ENCODE peak calls at places on chromosomes 12 and 14, in eight cellular contexts. One of them, this sample, is unnamed.

GRCh38 chr12:12718853-12719252 is 1.7 kb downstream of the CDKN1B start:
- DNase-seq in cardiac muscle cell: peak
- DNase-seq in CD8-positive, alpha-beta T cell: no peak
- DNase-seq in tibial artery: no peak
- DNase-seq in bronchial epithelial cell: peak
- DNase-seq in brain microvascular endothelial cell: no peak
- DNase-seq in IMR-90: peak
- DNase-seq in H1: no peak
- DNase-seq in this sample: peak

GRCh38 chr12:122481861-122482260 is 18.9 kb downstream of the ZCCHC8 start:
- DNase-seq in cardiac muscle cell: no peak
- DNase-seq in CD8-positive, alpha-beta T cell: no peak
- DNase-seq in tibial artery: no peak
- DNase-seq in bronchial epithelial cell: no peak
- DNase-seq in brain microvascular endothelial cell: no peak
- DNase-seq in IMR-90: peak
- DNase-seq in H1: no peak
- DNase-seq in this sample: peak

GRCh38 chr12:20555771-20556170 is 139.4 kb upstream of the SLCO1C1 start:
- DNase-seq in cardiac muscle cell: no peak
- DNase-seq in CD8-positive, alpha-beta T cell: no peak
- DNase-seq in tibial artery: no peak
- DNase-seq in bronchial epithelial cell: peak
- DNase-seq in brain microvascular endothelial cell: no peak
- DNase-seq in IMR-90: no peak
- DNase-seq in H1: no peak
- DNase-seq in this sample: no peak

GRCh38 chr12:98738539-98738938 is 93.4 kb downstream of the APAF1 start:
- DNase-seq in cardiac muscle cell: no peak
- DNase-seq in CD8-positive, alpha-beta T cell: no peak
- DNase-seq in tibial artery: no peak
- DNase-seq in bronchial epithelial cell: no peak
- DNase-seq in brain microvascular endothelial cell: no peak
- DNase-seq in IMR-90: no peak
- DNase-seq in H1: no peak
- DNase-seq in this sample: no peak

GRCh38 chr12:28089363-28089762 is 100.9 kb upstream of the CCDC91 start:
- DNase-seq in cardiac muscle cell: peak
- DNase-seq in CD8-positive, alpha-beta T cell: no peak
- DNase-seq in tibial artery: no peak
- DNase-seq in bronchial epithelial cell: peak
- DNase-seq in brain microvascular endothelial cell: peak
- DNase-seq in IMR-90: peak
- DNase-seq in H1: no peak
- DNase-seq in this sample: peak

GRCh38 chr12:120453977-120454376 is 7.7 kb downstream of the GATC start:
- DNase-seq in cardiac muscle cell: peak
- DNase-seq in CD8-positive, alpha-beta T cell: no peak
- DNase-seq in tibial artery: no peak
- DNase-seq in bronchial epithelial cell: peak
- DNase-seq in brain microvascular endothelial cell: no peak
- DNase-seq in IMR-90: peak
- DNase-seq in H1: no peak
- DNase-seq in this sample: peak

GRCh38 chr14:59140441-59140840 is 48.0 kb upstream of the DAAM1 start:
- DNase-seq in cardiac muscle cell: no peak
- DNase-seq in CD8-positive, alpha-beta T cell: no peak
- DNase-seq in tibial artery: no peak
- DNase-seq in bronchial epithelial cell: no peak
- DNase-seq in brain microvascular endothelial cell: no peak
- DNase-seq in IMR-90: no peak
- DNase-seq in H1: no peak
- DNase-seq in this sample: no peak

GRCh38 chr14:68668531-68668930 is 124.3 kb downstream of the ZFP36L1 start:
- DNase-seq in cardiac muscle cell: no peak
- DNase-seq in CD8-positive, alpha-beta T cell: no peak
- DNase-seq in tibial artery: peak
- DNase-seq in bronchial epithelial cell: no peak
- DNase-seq in brain microvascular endothelial cell: no peak
- DNase-seq in IMR-90: no peak
- DNase-seq in H1: no peak
- DNase-seq in this sample: no peak

GRCh38 chr14:104678346-104678745 is 11.1 kb upstream of the INF2 start:
- DNase-seq in cardiac muscle cell: peak
- DNase-seq in CD8-positive, alpha-beta T cell: no peak
- DNase-seq in tibial artery: no peak
- DNase-seq in bronchial epithelial cell: no peak
- DNase-seq in brain microvascular endothelial cell: no peak
- DNase-seq in IMR-90: peak
- DNase-seq in H1: no peak
- DNase-seq in this sample: no peak

GRCh38 chr12:68189766-68190700 is 30.5 kb upstream of the IFNG start:
- DNase-seq in cardiac muscle cell: peak
- DNase-seq in CD8-positive, alpha-beta T cell: no peak
- DNase-seq in tibial artery: no peak
- DNase-seq in bronchial epithelial cell: peak
- DNase-seq in brain microvascular endothelial cell: peak
- DNase-seq in IMR-90: peak
- DNase-seq in H1: no peak
- DNase-seq in this sample: peak

GRCh38 chr12:75933136-75933535 is 98.4 kb downstream of the PHLDA1 start:
- DNase-seq in cardiac muscle cell: peak
- DNase-seq in CD8-positive, alpha-beta T cell: no peak
- DNase-seq in tibial artery: no peak
- DNase-seq in bronchial epithelial cell: peak
- DNase-seq in brain microvascular endothelial cell: peak
- DNase-seq in IMR-90: peak
- DNase-seq in H1: no peak
- DNase-seq in this sample: peak

GRCh38 chr14:81341405-81342180 is 58.5 kb downstream of the STON2 start:
- DNase-seq in cardiac muscle cell: no peak
- DNase-seq in CD8-positive, alpha-beta T cell: no peak
- DNase-seq in tibial artery: no peak
- DNase-seq in bronchial epithelial cell: no peak
- DNase-seq in brain microvascular endothelial cell: no peak
- DNase-seq in IMR-90: no peak
- DNase-seq in H1: no peak
- DNase-seq in this sample: no peak

GRCh38 chr14:75156901-75157300 is 19.5 kb downstream of the TMED10 start:
- DNase-seq in cardiac muscle cell: no peak
- DNase-seq in CD8-positive, alpha-beta T cell: no peak
- DNase-seq in tibial artery: no peak
- DNase-seq in bronchial epithelial cell: no peak
- DNase-seq in brain microvascular endothelial cell: peak
- DNase-seq in IMR-90: no peak
- DNase-seq in H1: no peak
- DNase-seq in this sample: no peak

DNA sequence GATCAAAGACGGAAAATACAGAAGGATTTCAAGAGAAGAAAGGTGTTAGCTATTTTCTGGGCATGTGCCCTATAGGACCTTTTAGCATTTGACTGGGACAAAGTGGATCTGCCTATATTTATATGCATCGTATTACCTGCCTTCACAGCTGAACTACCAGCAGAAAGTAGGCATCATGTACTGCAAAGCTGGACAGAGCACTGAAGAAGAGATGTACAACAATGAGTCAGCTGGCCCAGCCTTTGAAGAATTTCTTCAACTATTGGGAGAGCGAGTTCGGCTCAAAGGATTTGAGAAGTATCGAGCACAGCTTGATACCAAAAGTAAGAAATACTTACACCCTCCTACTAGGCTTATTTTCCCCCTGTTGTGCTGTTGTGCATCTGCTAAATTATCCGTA is 282.0 kb upstream of the RGS6 start:
- DNase-seq in cardiac muscle cell: no peak
- DNase-seq in CD8-positive, alpha-beta T cell: no peak
- DNase-seq in tibial artery: no peak
- DNase-seq in bronchial epithelial cell: no peak
- DNase-seq in brain microvascular endothelial cell: peak
- DNase-seq in IMR-90: peak
- DNase-seq in H1: no peak
- DNase-seq in this sample: peak
- TF ChIP-seq CTCF in cardiac muscle cell: no peak
- TF ChIP-seq CTCF in CD8-positive, alpha-beta T cell: no peak
- TF ChIP-seq CTCF in tibial artery: no peak
- TF ChIP-seq CTCF in bronchial epithelial cell: no peak
- TF ChIP-seq CTCF in brain microvascular endothelial cell: no peak
- TF ChIP-seq CTCF in IMR-90: no peak
- TF ChIP-seq CTCF in H1: no peak
- TF ChIP-seq CTCF in this sample: no peak

GRCh38 chr12:14963520-14963919 is 2.1 kb upstream of the ARHGDIB start:
- DNase-seq in cardiac muscle cell: no peak
- DNase-seq in CD8-positive, alpha-beta T cell: no peak
- DNase-seq in tibial artery: no peak
- DNase-seq in bronchial epithelial cell: no peak
- DNase-seq in brain microvascular endothelial cell: no peak
- DNase-seq in IMR-90: no peak
- DNase-seq in H1: no peak
- DNase-seq in this sample: no peak

GRCh38 chr12:14961466-14962155 is at the start of gene ARHGDIB:
- DNase-seq in cardiac muscle cell: peak
- DNase-seq in CD8-positive, alpha-beta T cell: peak
- DNase-seq in tibial artery: peak
- DNase-seq in bronchial epithelial cell: peak
- DNase-seq in brain microvascular endothelial cell: no peak
- DNase-seq in IMR-90: no peak
- DNase-seq in H1: no peak
- DNase-seq in this sample: peak

GRCh38 chr12:14960548-14961465 is 594 bp downstream of the ARHGDIB start:
- DNase-seq in cardiac muscle cell: peak
- DNase-seq in CD8-positive, alpha-beta T cell: no peak
- DNase-seq in tibial artery: peak
- DNase-seq in bronchial epithelial cell: peak
- DNase-seq in brain microvascular endothelial cell: no peak
- DNase-seq in IMR-90: peak
- DNase-seq in H1: no peak
- DNase-seq in this sample: peak

GRCh38 chr12:14962797-14963196 is 1.4 kb upstream of the ARHGDIB start:
- DNase-seq in cardiac muscle cell: no peak
- DNase-seq in CD8-positive, alpha-beta T cell: no peak
- DNase-seq in tibial artery: no peak
- DNase-seq in bronchial epithelial cell: no peak
- DNase-seq in brain microvascular endothelial cell: no peak
- DNase-seq in IMR-90: no peak
- DNase-seq in H1: no peak
- DNase-seq in this sample: no peak

GRCh38 chr12:14962180-14962579 is 779 bp upstream of the ARHGDIB start:
- DNase-seq in cardiac muscle cell: no peak
- DNase-seq in CD8-positive, alpha-beta T cell: no peak
- DNase-seq in tibial artery: no peak
- DNase-seq in bronchial epithelial cell: no peak
- DNase-seq in brain microvascular endothelial cell: no peak
- DNase-seq in IMR-90: no peak
- DNase-seq in H1: no peak
- DNase-seq in this sample: no peak
- H3K4me3 ChIP-seq in cardiac muscle cell: no peak
- H3K4me3 ChIP-seq in CD8-positive, alpha-beta T cell: peak
- H3K4me3 ChIP-seq in tibial artery: peak
- H3K4me3 ChIP-seq in bronchial epithelial cell: no peak
- H3K4me3 ChIP-seq in brain microvascular endothelial cell: no peak
- H3K4me3 ChIP-seq in IMR-90: no peak
- H3K4me3 ChIP-seq in H1: no peak
- H3K4me3 ChIP-seq in this sample: no peak

DNA sequence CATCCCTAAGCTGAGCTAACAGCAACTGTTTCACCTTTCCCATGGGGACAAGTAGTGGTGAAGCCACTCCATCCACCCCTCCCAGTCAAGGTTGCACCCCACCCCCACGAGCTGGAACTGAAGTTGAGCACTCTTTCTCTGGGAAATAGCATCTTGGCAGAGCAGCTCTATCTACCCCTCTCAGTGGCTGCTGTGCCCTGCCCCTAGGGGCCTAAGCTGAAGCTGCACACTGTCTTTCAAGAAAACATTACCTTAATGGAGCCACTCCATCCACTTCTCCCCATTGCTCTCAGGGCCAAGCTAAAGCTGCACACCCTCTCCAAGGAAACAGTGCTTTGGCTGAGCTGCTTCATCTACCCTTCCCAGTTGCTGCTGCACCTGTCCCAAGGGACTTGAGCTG is 170.6 kb upstream of the CCDC196 start:
- DNase-seq in cardiac muscle cell: no peak
- DNase-seq in CD8-positive, alpha-beta T cell: no peak
- DNase-seq in tibial artery: no peak
- DNase-seq in bronchial epithelial cell: no peak
- DNase-seq in brain microvascular endothelial cell: no peak
- DNase-seq in IMR-90: no peak
- DNase-seq in H1: no peak
- DNase-seq in this sample: no peak
- TF ChIP-seq CTCF in cardiac muscle cell: no peak
- TF ChIP-seq CTCF in CD8-positive, alpha-beta T cell: no peak
- TF ChIP-seq CTCF in tibial artery: no peak
- TF ChIP-seq CTCF in bronchial epithelial cell: no peak
- TF ChIP-seq CTCF in brain microvascular endothelial cell: no peak
- TF ChIP-seq CTCF in IMR-90: no peak
- TF ChIP-seq CTCF in H1: peak
- TF ChIP-seq CTCF in this sample: no peak

GRCh38 chr12:10361622-10362021 is 28.2 kb downstream of the KLRK1 start:
- DNase-seq in cardiac muscle cell: peak
- DNase-seq in CD8-positive, alpha-beta T cell: no peak
- DNase-seq in tibial artery: no peak
- DNase-seq in bronchial epithelial cell: peak
- DNase-seq in brain microvascular endothelial cell: peak
- DNase-seq in IMR-90: peak
- DNase-seq in H1: no peak
- DNase-seq in this sample: peak

GRCh38 chr12:10362828-10363664 is 26.8 kb downstream of the KLRK1 start:
- DNase-seq in cardiac muscle cell: peak
- DNase-seq in CD8-positive, alpha-beta T cell: no peak
- DNase-seq in tibial artery: no peak
- DNase-seq in bronchial epithelial cell: peak
- DNase-seq in brain microvascular endothelial cell: no peak
- DNase-seq in IMR-90: no peak
- DNase-seq in H1: no peak
- DNase-seq in this sample: peak

GRCh38 chr12:10362325-10362724 is 27.5 kb downstream of the KLRK1 start:
- DNase-seq in cardiac muscle cell: no peak
- DNase-seq in CD8-positive, alpha-beta T cell: no peak
- DNase-seq in tibial artery: no peak
- DNase-seq in bronchial epithelial cell: peak
- DNase-seq in brain microvascular endothelial cell: no peak
- DNase-seq in IMR-90: no peak
- DNase-seq in H1: no peak
- DNase-seq in this sample: no peak

GRCh38 chr12:10358969-10359368 is 30.9 kb downstream of the KLRK1 start:
- DNase-seq in cardiac muscle cell: no peak
- DNase-seq in CD8-positive, alpha-beta T cell: no peak
- DNase-seq in tibial artery: no peak
- DNase-seq in bronchial epithelial cell: no peak
- DNase-seq in brain microvascular endothelial cell: no peak
- DNase-seq in IMR-90: no peak
- DNase-seq in H1: no peak
- DNase-seq in this sample: no peak

DNA sequence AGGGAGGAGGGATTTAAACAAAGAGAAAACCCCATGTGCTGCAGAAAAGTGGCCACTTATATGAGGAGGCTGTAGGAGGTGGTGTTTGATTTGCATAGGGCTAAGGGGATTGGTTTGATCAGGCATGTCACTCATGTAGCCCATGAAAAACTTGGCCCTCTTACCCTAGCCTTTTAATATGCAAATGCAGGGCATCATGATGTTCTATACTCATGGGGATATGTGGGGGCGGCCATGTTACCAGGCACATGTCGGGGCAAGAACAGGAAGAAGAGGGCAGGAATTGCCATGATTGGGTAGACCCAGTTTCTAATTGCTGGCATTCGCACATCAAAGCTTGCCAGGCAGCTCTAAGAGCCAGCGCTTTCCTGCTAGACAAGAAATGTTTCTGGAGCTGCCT is 28.8 kb downstream of the KLRK1 start:
- DNase-seq in cardiac muscle cell: peak
- DNase-seq in CD8-positive, alpha-beta T cell: no peak
- DNase-seq in tibial artery: no peak
- DNase-seq in bronchial epithelial cell: peak
- DNase-seq in brain microvascular endothelial cell: no peak
- DNase-seq in IMR-90: no peak
- DNase-seq in H1: peak
- DNase-seq in this sample: peak
- H3K4me3 ChIP-seq in cardiac muscle cell: no peak
- H3K4me3 ChIP-seq in CD8-positive, alpha-beta T cell: no peak
- H3K4me3 ChIP-seq in tibial artery: no peak
- H3K4me3 ChIP-seq in bronchial epithelial cell: peak
- H3K4me3 ChIP-seq in brain microvascular endothelial cell: no peak
- H3K4me3 ChIP-seq in IMR-90: no peak
- H3K4me3 ChIP-seq in H1: no peak
- H3K4me3 ChIP-seq in this sample: no peak

This sample was measured in choroid plexus epithelial cell.